ENCODE peak calls at places on chromosomes 13 and 19, in five cellular contexts. Z is thoracic aorta, C is fibroblast of lung, X is breast epithelium, G is T-helper 17 cell. N is an unnamed sample. For H3K9me3, the result is how much of the 10 kb centered on the place peaks cover.

GRCh38 chr19:34512254-34512796 is 30.8 kb downstream of the WTIP start:
- DNase-seq in Z (no peak), C (no peak), X (no peak), G (no peak), N (no peak)

GRCh38 chr13:95479706-95480105 is 72.8 kb upstream of the CLDN10 start:
- DNase-seq in Z (no peak), C (no peak), X (no peak), G (no peak), N (no peak)

GRCh38 chr19:44824758-44825157 is 15.9 kb downstream of the BCAM start:
- DNase-seq in Z (no peak), C (no peak), X (no peak), G (no peak), N (no peak)

GRCh38 chr13:39405107-39405506 is 197.9 kb downstream of the LHFPL6 start:
- DNase-seq in Z (no peak), C (peak), X (no peak), G (no peak), N (no peak)

GRCh38 chr13:29497137-29497654 is 98.3 kb downstream of the SLC7A1 start:
- DNase-seq in Z (no peak), C (peak), X (no peak), G (no peak), N (peak)

GRCh38 chr13:29496241-29496712 is 99.2 kb downstream of the SLC7A1 start:
- DNase-seq in Z (no peak), C (no peak), X (no peak), G (no peak), N (peak)

GRCh38 chr19:41795031-41795461 is 1.3 kb upstream of the CEACAM3 start:
- DNase-seq in Z (no peak), C (peak), X (no peak), G (peak), N (peak)

GRCh38 chr13:28532226-28533048 is 37.5 kb upstream of the FLT1 start:
- DNase-seq in Z (no peak), C (no peak), X (no peak), G (no peak), N (peak)

GRCh38 chr19:38270587-38271167 is 6.3 kb downstream of the SPINT2 start:
- DNase-seq in Z (no peak), C (no peak), X (no peak), G (no peak), N (no peak)

GRCh38 chr13:57829496-57829895 is 198.0 kb downstream of the PCDH17 start:
- DNase-seq in Z (no peak), C (no peak), X (no peak), G (no peak), N (no peak)

GRCh38 chr13:34967851-34968562 is 25.9 kb downstream of the NBEA start:
- DNase-seq in Z (no peak), C (no peak), X (no peak), G (no peak), N (no peak)

GRCh38 chr19:7349961-7350711 is 1.4 kb downstream of the ARHGEF18 start:
- DNase-seq in Z (no peak), C (no peak), X (no peak), G (peak), N (no peak)

GRCh38 chr19:3855321-3855720 is 13.5 kb downstream of the ZFR2 start:
- DNase-seq in Z (no peak), C (no peak), X (no peak), G (no peak), N (no peak)

DNA sequence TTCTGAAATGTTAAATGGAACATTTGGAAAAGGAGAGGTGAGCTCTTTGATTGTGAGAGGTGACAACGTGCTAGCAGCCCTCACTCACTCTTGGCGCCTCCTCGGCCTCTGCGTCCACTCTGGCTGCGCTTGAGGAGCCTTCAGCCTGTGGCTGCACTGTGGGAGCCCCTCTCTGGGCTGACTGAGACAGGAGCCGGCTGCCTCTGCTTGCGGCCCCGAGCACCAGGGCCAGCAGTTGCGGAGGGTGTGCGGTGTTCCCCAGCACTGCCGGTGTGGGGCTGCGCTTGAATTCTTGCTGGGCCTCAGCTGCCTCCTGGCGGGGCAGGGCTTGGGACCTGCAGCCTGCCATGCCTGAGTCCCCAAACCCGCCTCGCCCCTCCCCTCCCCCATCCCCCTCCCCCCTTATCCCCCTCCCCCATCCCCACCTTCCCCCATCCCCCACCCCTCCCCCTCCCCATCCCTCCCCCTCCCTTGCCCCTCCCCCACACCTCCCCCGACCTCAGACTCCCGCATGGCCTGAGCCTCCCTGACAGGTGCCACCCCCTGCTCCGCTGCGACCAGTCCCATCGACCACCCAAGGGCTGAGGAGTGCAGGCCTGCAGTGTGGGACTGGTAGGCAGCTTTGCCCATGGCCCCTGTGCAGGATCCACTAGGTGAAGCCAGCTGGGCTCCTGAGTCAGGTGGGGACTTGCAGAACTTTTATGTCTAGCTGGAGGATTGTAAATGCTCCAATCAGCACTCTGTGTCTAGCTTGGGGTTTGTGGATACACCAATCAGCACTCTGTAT is 411.0 kb downstream of the OLFM4 start:
- DNase-seq in Z (no peak), C (no peak), X (no peak), G (no peak), N (no peak)
- H3K9me3 ChIP-seq in Z (under half), C (under half), X (under half), G (under half), N (under half)

GRCh38 chr19:51799998-51800848 is 5.3 kb downstream of the FPR3 start:
- DNase-seq in Z (no peak), C (peak), X (no peak), G (no peak), N (peak)
- H3K9me3 ChIP-seq in Z (under half), C (under half), X (under half), G (under half), N (under half)

GRCh38 chr19:50036905-50037304 is 11.1 kb downstream of the ZNF473 start:
- DNase-seq in Z (no peak), C (no peak), X (no peak), G (no peak), N (no peak)
- H3K9me3 ChIP-seq in Z (under half), C (under half), X (under half), G (under half), N (under half)

DNA sequence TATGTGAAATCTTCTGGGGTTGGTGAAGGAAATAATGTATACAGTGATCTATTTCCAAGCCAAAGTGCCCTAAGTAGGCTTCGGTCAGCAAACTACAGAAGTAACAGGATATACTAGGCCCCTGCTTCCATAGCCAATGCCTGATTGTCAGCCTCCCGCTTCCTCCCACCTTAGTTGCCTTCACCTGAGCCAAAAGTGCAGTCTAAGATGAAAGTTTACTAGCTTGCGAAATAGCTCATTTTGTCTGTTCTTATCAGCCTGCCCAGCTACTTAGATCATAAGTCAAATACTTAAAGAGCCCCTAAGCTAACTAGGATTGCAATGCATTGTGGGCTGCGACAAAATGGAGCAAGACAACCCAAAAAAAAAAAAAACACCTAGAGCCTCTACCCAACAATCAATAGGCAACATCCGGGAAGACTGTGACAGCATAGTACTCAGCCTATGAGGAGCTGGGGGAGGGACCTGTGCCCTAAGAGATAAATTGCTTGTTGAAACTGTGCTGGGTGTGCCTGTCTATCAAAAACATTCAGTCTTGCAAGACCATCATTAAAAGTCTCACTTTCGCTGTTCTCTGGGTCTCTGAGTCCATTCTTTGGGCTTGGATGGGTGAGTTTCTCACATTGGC is 454.7 kb upstream of the TSHZ3 start:
- DNase-seq in Z (no peak), C (no peak), X (no peak), G (no peak), N (no peak)
- H3K9me3 ChIP-seq in Z (under half), C (under half), X (under half), G (under half), N (under half)

GRCh38 chr19:57068921-57069697 is 50.7 kb upstream of the USP29 start:
- DNase-seq in Z (no peak), C (no peak), X (peak), G (no peak), N (no peak)
- H3K9me3 ChIP-seq in Z (under half), C (under half), X (under half), G (under half), N (under half)

DNA sequence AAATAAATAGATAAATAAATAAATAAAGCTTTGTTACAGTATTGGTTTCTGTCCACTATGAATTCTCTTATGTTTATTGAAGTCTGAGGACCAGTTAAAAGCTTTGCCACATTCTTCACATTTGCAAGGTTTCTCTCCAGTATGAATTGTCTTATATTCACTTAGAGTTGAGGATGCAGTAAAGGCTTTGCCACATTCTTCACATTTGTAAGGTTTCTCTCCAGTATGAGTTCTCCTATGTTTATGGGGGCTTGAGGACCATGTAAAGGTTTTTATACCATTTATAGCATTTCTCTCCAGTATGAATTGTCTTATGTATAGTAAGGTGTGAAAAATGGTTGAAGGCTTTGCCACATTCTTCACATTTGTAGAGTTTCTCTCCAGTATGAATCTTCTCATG is 168.3 kb downstream of the ZNF737 start:
- DNase-seq in Z (no peak), C (peak), X (no peak), G (no peak), N (no peak)
- H3K9me3 ChIP-seq in Z (half or more), C (under half), X (half or more), G (under half), N (under half)

GRCh38 chr19:28401739-28402138 is 811.2 kb downstream of the UQCRFS1 start:
- DNase-seq in Z (no peak), C (no peak), X (no peak), G (no peak), N (no peak)
- H3K9me3 ChIP-seq in Z (under half), C (under half), X (under half), G (under half), N (under half)